ENCODE peak calls at places on chromosomes 3 and 15, in four cellular contexts. One of them, this sample, is unnamed.

GRCh38 chr3:56980798-56981390 is 79.6 kb upstream of the SPATA12 start:
- DNase-seq in stimulated activated CD8-positive, alpha-beta memory T cell treated with anti-CD3 and anti-CD28 coated beads, Interleukin-12 subunit alpha, Interleukin-12 subunit beta, amount 100 ng/mL, for 1 hour: peak; percentile 7
- DNase-seq in NCI-H2171: no peak
- DNase-seq in HEK293T: no peak
- DNase-seq in this sample: no peak

GRCh38 chr15:59166156-59166555 is 40.5 kb upstream of the LDHAL6B start:
- DNase-seq in NCI-H2171: no peak
- DNase-seq in stimulated activated CD8-positive, alpha-beta memory T cell treated with anti-CD3 and anti-CD28 coated beads, Interleukin-12 subunit alpha, Interleukin-12 subunit beta, amount 100 ng/mL, for 1 hour: no peak
- DNase-seq in HEK293T: no peak
- DNase-seq in this sample: no peak

GRCh38 chr3:171685116-171685895 is 125.0 kb downstream of the PLD1 start:
- DNase-seq in NCI-H2171: no peak
- DNase-seq in HEK293T: no peak
- DNase-seq in stimulated activated CD8-positive, alpha-beta memory T cell treated with anti-CD3 and anti-CD28 coated beads, Interleukin-12 subunit alpha, Interleukin-12 subunit beta, amount 100 ng/mL, for 1 hour: no peak
- DNase-seq in this sample: no peak

GRCh38 chr15:58463815-58464697 is 32.3 kb downstream of the LIPC start:
- DNase-seq in stimulated activated CD8-positive, alpha-beta memory T cell treated with anti-CD3 and anti-CD28 coated beads, Interleukin-12 subunit alpha, Interleukin-12 subunit beta, amount 100 ng/mL, for 1 hour: no peak
- DNase-seq in HEK293T: no peak
- DNase-seq in NCI-H2171: no peak
- DNase-seq in this sample: no peak

GRCh38 chr3:183513046-183513706 is 42.3 kb downstream of the KLHL6 start:
- DNase-seq in stimulated activated CD8-positive, alpha-beta memory T cell treated with anti-CD3 and anti-CD28 coated beads, Interleukin-12 subunit alpha, Interleukin-12 subunit beta, amount 100 ng/mL, for 1 hour: peak; percentile 38
- DNase-seq in NCI-H2171: no peak
- DNase-seq in HEK293T: no peak
- DNase-seq in this sample: no peak

GRCh38 chr15:78768096-78768495 is 43.2 kb downstream of the ADAMTS7 start:
- DNase-seq in NCI-H2171: no peak
- DNase-seq in HEK293T: no peak
- DNase-seq in stimulated activated CD8-positive, alpha-beta memory T cell treated with anti-CD3 and anti-CD28 coated beads, Interleukin-12 subunit alpha, Interleukin-12 subunit beta, amount 100 ng/mL, for 1 hour: no peak
- DNase-seq in this sample: no peak

GRCh38 chr15:34795267-34796081 is at the start of gene ACTC1:
- DNase-seq in HEK293T: no peak
- DNase-seq in NCI-H2171: no peak
- DNase-seq in stimulated activated CD8-positive, alpha-beta memory T cell treated with anti-CD3 and anti-CD28 coated beads, Interleukin-12 subunit alpha, Interleukin-12 subunit beta, amount 100 ng/mL, for 1 hour: no peak
- DNase-seq in this sample: no peak

GRCh38 chr15:40239671-40240618 is 1.1 kb downstream of the PAK6 start:
- DNase-seq in NCI-H2171: no peak
- DNase-seq in HEK293T: no peak
- DNase-seq in stimulated activated CD8-positive, alpha-beta memory T cell treated with anti-CD3 and anti-CD28 coated beads, Interleukin-12 subunit alpha, Interleukin-12 subunit beta, amount 100 ng/mL, for 1 hour: no peak
- DNase-seq in this sample: no peak

GRCh38 chr3:71463622-71464021 is 119.9 kb downstream of the FOXP1 start:
- DNase-seq in stimulated activated CD8-positive, alpha-beta memory T cell treated with anti-CD3 and anti-CD28 coated beads, Interleukin-12 subunit alpha, Interleukin-12 subunit beta, amount 100 ng/mL, for 1 hour: no peak
- DNase-seq in HEK293T: no peak
- DNase-seq in NCI-H2171: no peak
- DNase-seq in this sample: no peak

GRCh38 chr15:26126070-26126469 is 262.9 kb upstream of the ATP10A start:
- DNase-seq in HEK293T: no peak
- DNase-seq in NCI-H2171: no peak
- DNase-seq in stimulated activated CD8-positive, alpha-beta memory T cell treated with anti-CD3 and anti-CD28 coated beads, Interleukin-12 subunit alpha, Interleukin-12 subunit beta, amount 100 ng/mL, for 1 hour: no peak
- DNase-seq in this sample: no peak

GRCh38 chr3:78823859-78824258 is 943.9 kb downstream of the ROBO1 start:
- DNase-seq in stimulated activated CD8-positive, alpha-beta memory T cell treated with anti-CD3 and anti-CD28 coated beads, Interleukin-12 subunit alpha, Interleukin-12 subunit beta, amount 100 ng/mL, for 1 hour: no peak
- DNase-seq in HEK293T: no peak
- DNase-seq in NCI-H2171: no peak
- DNase-seq in this sample: no peak

GRCh38 chr15:81196576-81197254 is at the start of gene IL16:
- DNase-seq in HEK293T: no peak
- DNase-seq in stimulated activated CD8-positive, alpha-beta memory T cell treated with anti-CD3 and anti-CD28 coated beads, Interleukin-12 subunit alpha, Interleukin-12 subunit beta, amount 100 ng/mL, for 1 hour: no peak
- DNase-seq in NCI-H2171: no peak
- DNase-seq in this sample: no peak

GRCh38 chr3:128841926-128842920 is 37.2 kb upstream of the ACAD9 start:
- DNase-seq in HEK293T: no peak
- DNase-seq in NCI-H2171: no peak
- DNase-seq in stimulated activated CD8-positive, alpha-beta memory T cell treated with anti-CD3 and anti-CD28 coated beads, Interleukin-12 subunit alpha, Interleukin-12 subunit beta, amount 100 ng/mL, for 1 hour: no peak
- DNase-seq in this sample: no peak

GRCh38 chr15:94225616-94226015 is 5.7 kb upstream of the MCTP2 start:
- DNase-seq in stimulated activated CD8-positive, alpha-beta memory T cell treated with anti-CD3 and anti-CD28 coated beads, Interleukin-12 subunit alpha, Interleukin-12 subunit beta, amount 100 ng/mL, for 1 hour: no peak
- DNase-seq in HEK293T: no peak
- DNase-seq in NCI-H2171: no peak
- DNase-seq in this sample: no peak

GRCh38 chr3:38404286-38404685 is 49.4 kb upstream of the ACVR2B start:
- DNase-seq in NCI-H2171: no peak
- DNase-seq in HEK293T: no peak
- DNase-seq in stimulated activated CD8-positive, alpha-beta memory T cell treated with anti-CD3 and anti-CD28 coated beads, Interleukin-12 subunit alpha, Interleukin-12 subunit beta, amount 100 ng/mL, for 1 hour: no peak
- DNase-seq in this sample: no peak

GRCh38 chr3:101853971-101854370 is 4.7 kb downstream of the NFKBIZ start:
- DNase-seq in HEK293T: no peak
- DNase-seq in NCI-H2171: no peak
- DNase-seq in stimulated activated CD8-positive, alpha-beta memory T cell treated with anti-CD3 and anti-CD28 coated beads, Interleukin-12 subunit alpha, Interleukin-12 subunit beta, amount 100 ng/mL, for 1 hour: no peak
- DNase-seq in this sample: no peak

GRCh38 chr3:172315401-172316091 is 132.7 kb downstream of the GHSR start:
- DNase-seq in NCI-H2171: no peak
- DNase-seq in HEK293T: no peak
- DNase-seq in stimulated activated CD8-positive, alpha-beta memory T cell treated with anti-CD3 and anti-CD28 coated beads, Interleukin-12 subunit alpha, Interleukin-12 subunit beta, amount 100 ng/mL, for 1 hour: no peak
- DNase-seq in this sample: no peak

GRCh38 chr3:52090620-52091468 is 34.5 kb upstream of the DUSP7 start:
- DNase-seq in HEK293T: no peak
- DNase-seq in NCI-H2171: no peak
- DNase-seq in stimulated activated CD8-positive, alpha-beta memory T cell treated with anti-CD3 and anti-CD28 coated beads, Interleukin-12 subunit alpha, Interleukin-12 subunit beta, amount 100 ng/mL, for 1 hour: no peak
- DNase-seq in this sample: no peak

GRCh38 chr3:86934851-86935250 is 56.1 kb downstream of the VGLL3 start:
- DNase-seq in stimulated activated CD8-positive, alpha-beta memory T cell treated with anti-CD3 and anti-CD28 coated beads, Interleukin-12 subunit alpha, Interleukin-12 subunit beta, amount 100 ng/mL, for 1 hour: no peak
- DNase-seq in HEK293T: no peak
- DNase-seq in NCI-H2171: no peak
- DNase-seq in this sample: no peak

GRCh38 chr3:132399054-132399929 is 18.0 kb upstream of the DNAJC13 start:
- DNase-seq in stimulated activated CD8-positive, alpha-beta memory T cell treated with anti-CD3 and anti-CD28 coated beads, Interleukin-12 subunit alpha, Interleukin-12 subunit beta, amount 100 ng/mL, for 1 hour: no peak
- DNase-seq in NCI-H2171: no peak
- DNase-seq in HEK293T: peak; percentile 66
- DNase-seq in this sample: peak; percentile 38

GRCh38 chr3:70606018-70606417 is 293.6 kb upstream of the MDFIC2 start:
- DNase-seq in HEK293T: peak; percentile 26
- DNase-seq in stimulated activated CD8-positive, alpha-beta memory T cell treated with anti-CD3 and anti-CD28 coated beads, Interleukin-12 subunit alpha, Interleukin-12 subunit beta, amount 100 ng/mL, for 1 hour: no peak
- DNase-seq in NCI-H2171: no peak
- DNase-seq in this sample: peak; percentile 29

GRCh38 chr15:93467327-93467726 is 378.3 kb upstream of the RGMA start:
- DNase-seq in NCI-H2171: peak; percentile 96
- DNase-seq in stimulated activated CD8-positive, alpha-beta memory T cell treated with anti-CD3 and anti-CD28 coated beads, Interleukin-12 subunit alpha, Interleukin-12 subunit beta, amount 100 ng/mL, for 1 hour: no peak
- DNase-seq in HEK293T: no peak
- DNase-seq in this sample: peak; percentile 75